ENCODE peak calls at places on chromosomes 3 and 15, in ten cellular contexts. One of them, this sample, is unnamed.

GRCh38 chr15:75203017-75203907 is 1.6 kb downstream of the C15orf39 start:
- DNase-seq in NCI-H774: no peak
- DNase-seq in natural killer cell: no peak
- DNase-seq in MM.1S: no peak
- DNase-seq in stimulated activated CD8-positive, alpha-beta memory T cell treated with anti-CD3 and anti-CD28 coated beads, Interleukin-4, amount 100 ng/mL, for 1 hour: no peak
- DNase-seq in mesothelial cell of epicardium: no peak
- DNase-seq in stimulated activated CD4-positive, alpha-beta T cell treated with anti-CD3 and anti-CD28 coated beads, Interleukin-12 subunit alpha, Interleukin-12 subunit beta, amount 100 ng/mL, for 4 hours: no peak
- DNase-seq in activated CD4-positive, alpha-beta T cell treated with anti-CD3 and anti-CD28 coated beads for 24 hours: no peak
- DNase-seq in NCI-H1930: no peak
- DNase-seq in ovary: no peak
- DNase-seq in this sample: no peak

GRCh38 chr15:34716111-34716510 is 38.7 kb downstream of the GJD2 start:
- DNase-seq in NCI-H774: no peak
- DNase-seq in natural killer cell: no peak
- DNase-seq in MM.1S: no peak
- DNase-seq in stimulated activated CD8-positive, alpha-beta memory T cell treated with anti-CD3 and anti-CD28 coated beads, Interleukin-4, amount 100 ng/mL, for 1 hour: no peak
- DNase-seq in mesothelial cell of epicardium: no peak
- DNase-seq in stimulated activated CD4-positive, alpha-beta T cell treated with anti-CD3 and anti-CD28 coated beads, Interleukin-12 subunit alpha, Interleukin-12 subunit beta, amount 100 ng/mL, for 4 hours: no peak
- DNase-seq in activated CD4-positive, alpha-beta T cell treated with anti-CD3 and anti-CD28 coated beads for 24 hours: no peak
- DNase-seq in NCI-H1930: no peak
- DNase-seq in ovary: no peak
- DNase-seq in this sample: no peak

GRCh38 chr15:20357139-20358065 is 184.2 kb downstream of the GOLGA6L6 start:
- DNase-seq in NCI-H774: no peak
- DNase-seq in natural killer cell: peak
- DNase-seq in MM.1S: no peak
- DNase-seq in stimulated activated CD8-positive, alpha-beta memory T cell treated with anti-CD3 and anti-CD28 coated beads, Interleukin-4, amount 100 ng/mL, for 1 hour: no peak
- DNase-seq in mesothelial cell of epicardium: peak
- DNase-seq in stimulated activated CD4-positive, alpha-beta T cell treated with anti-CD3 and anti-CD28 coated beads, Interleukin-12 subunit alpha, Interleukin-12 subunit beta, amount 100 ng/mL, for 4 hours: no peak
- DNase-seq in activated CD4-positive, alpha-beta T cell treated with anti-CD3 and anti-CD28 coated beads for 24 hours: no peak
- DNase-seq in NCI-H1930: no peak
- DNase-seq in ovary: peak
- DNase-seq in this sample: peak

GRCh38 chr3:128309026-128309425 is 155.7 kb downstream of the EEFSEC start:
- DNase-seq in NCI-H774: peak
- DNase-seq in natural killer cell: no peak
- DNase-seq in MM.1S: no peak
- DNase-seq in stimulated activated CD8-positive, alpha-beta memory T cell treated with anti-CD3 and anti-CD28 coated beads, Interleukin-4, amount 100 ng/mL, for 1 hour: no peak
- DNase-seq in mesothelial cell of epicardium: no peak
- DNase-seq in stimulated activated CD4-positive, alpha-beta T cell treated with anti-CD3 and anti-CD28 coated beads, Interleukin-12 subunit alpha, Interleukin-12 subunit beta, amount 100 ng/mL, for 4 hours: no peak
- DNase-seq in activated CD4-positive, alpha-beta T cell treated with anti-CD3 and anti-CD28 coated beads for 24 hours: no peak
- DNase-seq in NCI-H1930: no peak
- DNase-seq in ovary: no peak
- DNase-seq in this sample: no peak

GRCh38 chr3:13452490-13453335 is 27.4 kb upstream of the HDAC11 start:
- DNase-seq in NCI-H774: peak
- DNase-seq in natural killer cell: no peak
- DNase-seq in MM.1S: peak
- DNase-seq in stimulated activated CD8-positive, alpha-beta memory T cell treated with anti-CD3 and anti-CD28 coated beads, Interleukin-4, amount 100 ng/mL, for 1 hour: no peak
- DNase-seq in mesothelial cell of epicardium: no peak
- DNase-seq in stimulated activated CD4-positive, alpha-beta T cell treated with anti-CD3 and anti-CD28 coated beads, Interleukin-12 subunit alpha, Interleukin-12 subunit beta, amount 100 ng/mL, for 4 hours: peak
- DNase-seq in activated CD4-positive, alpha-beta T cell treated with anti-CD3 and anti-CD28 coated beads for 24 hours: no peak
- DNase-seq in NCI-H1930: peak
- DNase-seq in ovary: peak
- DNase-seq in this sample: peak

GRCh38 chr3:131026321-131027151 is at the start of the genes ASTE1 and NEK11:
- DNase-seq in NCI-H774: peak
- DNase-seq in natural killer cell: peak
- DNase-seq in MM.1S: peak
- DNase-seq in stimulated activated CD8-positive, alpha-beta memory T cell treated with anti-CD3 and anti-CD28 coated beads, Interleukin-4, amount 100 ng/mL, for 1 hour: peak
- DNase-seq in mesothelial cell of epicardium: peak
- DNase-seq in stimulated activated CD4-positive, alpha-beta T cell treated with anti-CD3 and anti-CD28 coated beads, Interleukin-12 subunit alpha, Interleukin-12 subunit beta, amount 100 ng/mL, for 4 hours: peak
- DNase-seq in activated CD4-positive, alpha-beta T cell treated with anti-CD3 and anti-CD28 coated beads for 24 hours: peak
- DNase-seq in NCI-H1930: peak
- DNase-seq in ovary: peak
- DNase-seq in this sample: peak

GRCh38 chr3:55826731-55827496 is 339.8 kb upstream of the WNT5A start:
- DNase-seq in NCI-H774: no peak
- DNase-seq in natural killer cell: no peak
- DNase-seq in MM.1S: no peak
- DNase-seq in stimulated activated CD8-positive, alpha-beta memory T cell treated with anti-CD3 and anti-CD28 coated beads, Interleukin-4, amount 100 ng/mL, for 1 hour: no peak
- DNase-seq in mesothelial cell of epicardium: no peak
- DNase-seq in stimulated activated CD4-positive, alpha-beta T cell treated with anti-CD3 and anti-CD28 coated beads, Interleukin-12 subunit alpha, Interleukin-12 subunit beta, amount 100 ng/mL, for 4 hours: no peak
- DNase-seq in activated CD4-positive, alpha-beta T cell treated with anti-CD3 and anti-CD28 coated beads for 24 hours: no peak
- DNase-seq in NCI-H1930: no peak
- DNase-seq in ovary: no peak
- DNase-seq in this sample: no peak

GRCh38 chr15:97470417-97470816 is 490.1 kb upstream of the ARRDC4 start:
- DNase-seq in NCI-H774: no peak
- DNase-seq in natural killer cell: no peak
- DNase-seq in MM.1S: no peak
- DNase-seq in stimulated activated CD8-positive, alpha-beta memory T cell treated with anti-CD3 and anti-CD28 coated beads, Interleukin-4, amount 100 ng/mL, for 1 hour: no peak
- DNase-seq in mesothelial cell of epicardium: no peak
- DNase-seq in stimulated activated CD4-positive, alpha-beta T cell treated with anti-CD3 and anti-CD28 coated beads, Interleukin-12 subunit alpha, Interleukin-12 subunit beta, amount 100 ng/mL, for 4 hours: no peak
- DNase-seq in activated CD4-positive, alpha-beta T cell treated with anti-CD3 and anti-CD28 coated beads for 24 hours: no peak
- DNase-seq in NCI-H1930: no peak
- DNase-seq in ovary: no peak
- DNase-seq in this sample: no peak

GRCh38 chr3:67774676-67775075 is 120.3 kb upstream of the SUCLG2 start:
- DNase-seq in NCI-H774: no peak
- DNase-seq in natural killer cell: no peak
- DNase-seq in MM.1S: no peak
- DNase-seq in stimulated activated CD8-positive, alpha-beta memory T cell treated with anti-CD3 and anti-CD28 coated beads, Interleukin-4, amount 100 ng/mL, for 1 hour: no peak
- DNase-seq in mesothelial cell of epicardium: no peak
- DNase-seq in stimulated activated CD4-positive, alpha-beta T cell treated with anti-CD3 and anti-CD28 coated beads, Interleukin-12 subunit alpha, Interleukin-12 subunit beta, amount 100 ng/mL, for 4 hours: no peak
- DNase-seq in activated CD4-positive, alpha-beta T cell treated with anti-CD3 and anti-CD28 coated beads for 24 hours: no peak
- DNase-seq in NCI-H1930: no peak
- DNase-seq in ovary: no peak
- DNase-seq in this sample: no peak